ENCODE peak calls at places on chromosomes 11 and 22, in five cellular contexts. D, W, P, R and L are unnamed samples.

GRCh38 chr11:119671048-119671447 is 58.0 kb downstream of the NECTIN1 start:
- DNase-seq in D (peak), W (peak), P (peak), R (no peak), L (no peak)

GRCh38 chr22:20242393-20243175 is 25.5 kb downstream of the RTN4R start:
- DNase-seq in D (no peak), W (no peak), P (no peak), R (no peak), L (no peak)

GRCh38 chr11:64902102-64902900 is 14.7 kb downstream of the ATG2A start:
- DNase-seq in D (no peak), W (no peak), P (no peak), R (no peak), L (no peak)

GRCh38 chr11:6856871-6857270 is 6.0 kb upstream of the OR10A2 start:
- DNase-seq in D (no peak), W (no peak), P (no peak), R (no peak), L (peak)

GRCh38 chr11:128522943-128523518 is 64.3 kb downstream of the ETS1 start:
- DNase-seq in D (no peak), W (no peak), P (no peak), R (no peak), L (no peak)

GRCh38 chr11:132439711-132440300 is 1069.4 kb downstream of the NTM start:
- DNase-seq in D (no peak), W (no peak), P (no peak), R (no peak), L (no peak)

GRCh38 chr11:6614446-6614845 is 2.4 kb upstream of the TAF10 start:
- DNase-seq in D (no peak), W (no peak), P (no peak), R (no peak), L (no peak)

GRCh38 chr11:103543456-103543855 is 434.2 kb downstream of the DYNC2H1 start:
- DNase-seq in D (no peak), W (no peak), P (no peak), R (no peak), L (no peak)

GRCh38 chr11:79025622-79026021 is 415.2 kb downstream of the TENM4 start:
- DNase-seq in D (no peak), W (no peak), P (no peak), R (no peak), L (no peak)

GRCh38 chr22:39528080-39528661 is 4.4 kb downstream of the RPS19BP1 start:
- DNase-seq in D (no peak), W (no peak), P (no peak), R (no peak), L (no peak)

GRCh38 chr11:68569357-68569756 is 108.8 kb downstream of the PPP6R3 start:
- DNase-seq in D (no peak), W (no peak), P (no peak), R (no peak), L (no peak)

GRCh38 chr22:48744967-48745841 is 1082.5 kb downstream of the BRD1 start:
- DNase-seq in D (no peak), W (no peak), P (no peak), R (no peak), L (no peak)

GRCh38 chr11:2663506-2663905 is 36.3 kb downstream of the KCNQ1OT1 start:
- DNase-seq in D (no peak), W (no peak), P (no peak), R (no peak), L (no peak)

GRCh38 chr11:1506981-1507380 is 20.4 kb upstream of the MOB2 start:
- DNase-seq in D (no peak), W (no peak), P (no peak), R (no peak), L (no peak)

GRCh38 chr22:46578824-46579561 is 41.2 kb upstream of the GRAMD4 start:
- DNase-seq in D (no peak), W (no peak), P (no peak), R (no peak), L (no peak)

GRCh38 chr22:27245056-27245455 is 556.5 kb downstream of the MN1 start:
- DNase-seq in D (no peak), W (no peak), P (no peak), R (peak), L (no peak)

GRCh38 chr22:39560127-39560526 is 10.4 kb upstream of the CACNA1I start:
- DNase-seq in D (no peak), W (no peak), P (no peak), R (no peak), L (no peak)

GRCh38 chr11:46916669-46917108 is 1.7 kb downstream of the LRP4 start:
- DNase-seq in D (no peak), W (peak), P (peak), R (peak), L (peak)

GRCh38 chr22:46830841-46831240 is 68.4 kb downstream of the TBC1D22A start:
- DNase-seq in D (no peak), W (no peak), P (peak), R (no peak), L (no peak)

GRCh38 chr11:56152333-56152732 is 7.8 kb downstream of the OR8K5 start:
- DNase-seq in D (no peak), W (peak), P (no peak), R (no peak), L (no peak)

GRCh38 chr11:68983816-68984215 is 3.0 kb upstream of the MRGPRD start:
- DNase-seq in D (no peak), W (no peak), P (no peak), R (no peak), L (no peak)

GRCh38 chr11:111459506-111460270 is 52.5 kb downstream of the BTG4 start:
- DNase-seq in D (no peak), W (no peak), P (no peak), R (no peak), L (no peak)

GRCh38 chr11:119540370-119541125 is 117.6 kb upstream of the THY1 start:
- DNase-seq in D (no peak), W (no peak), P (no peak), R (no peak), L (no peak)

GRCh38 chr11:19558189-19558986 is 154.2 kb upstream of the NAV2 start:
- DNase-seq in D (peak), W (no peak), P (no peak), R (no peak), L (no peak)

GRCh38 chr11:32311351-32312077 is 123.8 kb downstream of the WT1 start:
- DNase-seq in D (no peak), W (no peak), P (no peak), R (no peak), L (no peak)

GRCh38 chr22:36351921-36352774 is 35.6 kb downstream of the MYH9 start:
- DNase-seq in D (no peak), W (peak), P (no peak), R (no peak), L (no peak)

GRCh38 chr11:69808708-69809107 is 10.5 kb downstream of the FGF3 start:
- DNase-seq in D (no peak), W (no peak), P (peak), R (peak), L (no peak)

GRCh38 chr11:83156996-83157754 is at the start of gene PCF11:
- DNase-seq in D (no peak), W (no peak), P (peak), R (no peak), L (no peak)

GRCh38 chr11:72969894-72970335 is 155.7 kb downstream of the ATG16L2 start:
- DNase-seq in D (no peak), W (peak), P (peak), R (no peak), L (peak)

GRCh38 chr11:119335655-119336543 is 1.6 kb downstream of the RNF26 start:
- DNase-seq in D (no peak), W (no peak), P (no peak), R (no peak), L (no peak)

GRCh38 chr11:74147199-74147929 is 23.4 kb downstream of the C2CD3 start:
- DNase-seq in D (no peak), W (peak), P (no peak), R (no peak), L (no peak)

GRCh38 chr11:92226331-92227232 is 2.0 kb downstream of the FAT3 start:
- DNase-seq in D (peak), W (no peak), P (no peak), R (peak), L (no peak)

GRCh38 chr11:14386895-14387480 is 28.0 kb upstream of the RRAS2 start:
- DNase-seq in D (no peak), W (no peak), P (peak), R (peak), L (no peak)

GRCh38 chr11:62755086-62755615 is 1.2 kb upstream of the ZBTB3 start:
- DNase-seq in D (no peak), W (no peak), P (no peak), R (no peak), L (no peak)